ENCODE peak calls at places on chromosome 7, in seven cellular contexts. I is RCC 7860; S is HFFc6; L is stimulated activated CD8-positive, alpha-beta memory T cell treated with anti-CD3 and anti-CD28 coated beads, Interleukin-7, amount 100 ng/mL, for 48 hours; E is epithelial cell of esophagus; O is head of caudate nucleus; U is DMS53. Q is an unnamed sample.

GRCh38 chr7:12111461-12112405 is 99.4 kb upstream of the TMEM106B start:
- DNase-seq in I (no peak), S (no peak), L (no peak), E (peak), O (no peak), U (peak), Q (peak)

GRCh38 chr7:137879357-137880158 is 32.8 kb upstream of the DGKI start:
- DNase-seq in I (no peak), S (peak), L (no peak), E (peak), O (peak), U (no peak), Q (peak)

GRCh38 chr7:30731619-30732018 is 20.3 kb upstream of the INMT start:
- DNase-seq in I (no peak), S (no peak), L (no peak), E (no peak), O (no peak), U (no peak), Q (no peak)

GRCh38 chr7:94396044-94396443 is 1.3 kb downstream of the COL1A2 start:
- DNase-seq in I (no peak), S (peak), L (no peak), E (no peak), O (no peak), U (no peak), Q (peak)

GRCh38 chr7:44760034-44760580 is 11.5 kb downstream of the ZMIZ2 start:
- DNase-seq in I (no peak), S (no peak), L (no peak), E (no peak), O (no peak), U (no peak), Q (no peak)

GRCh38 chr7:143046334-143046935 is 5.7 kb upstream of the OR6V1 start:
- DNase-seq in I (no peak), S (no peak), L (no peak), E (no peak), O (no peak), U (no peak), Q (no peak)

GRCh38 chr7:45021604-45022296 is 21.7 kb downstream of the CCM2 start:
- DNase-seq in I (peak), S (peak), L (no peak), E (peak), O (peak), U (no peak), Q (no peak)

GRCh38 chr7:41886257-41886905 is 183.5 kb upstream of the INHBA start:
- DNase-seq in I (peak), S (peak), L (no peak), E (peak), O (no peak), U (no peak), Q (no peak)

GRCh38 chr7:127879942-127880341 is 151.3 kb downstream of the LRRC4 start:
- DNase-seq in I (no peak), S (no peak), L (no peak), E (no peak), O (no peak), U (no peak), Q (no peak)

GRCh38 chr7:105776068-105776790 is 100.2 kb downstream of the ATXN7L1 start:
- DNase-seq in I (peak), S (peak), L (no peak), E (peak), O (no peak), U (peak), Q (peak)

GRCh38 chr7:28686418-28686800 is 271.7 kb downstream of the TRIL start:
- DNase-seq in I (peak), S (peak), L (no peak), E (peak), O (peak), U (peak), Q (peak)

GRCh38 chr7:33903770-33904679 is 1.3 kb upstream of the BMPER start:
- DNase-seq in I (no peak), S (peak), L (no peak), E (peak), O (peak), U (peak), Q (peak)

GRCh38 chr7:12152196-12152918 is 58.7 kb upstream of the TMEM106B start:
- DNase-seq in I (no peak), S (no peak), L (no peak), E (no peak), O (no peak), U (no peak), Q (no peak)

GRCh38 chr7:150939052-150939810 is 38.9 kb downstream of the KCNH2 start:
- DNase-seq in I (no peak), S (no peak), L (no peak), E (no peak), O (no peak), U (no peak), Q (no peak)

GRCh38 chr7:2893411-2893861 is 49.3 kb upstream of the GNA12 start:
- DNase-seq in I (no peak), S (no peak), L (peak), E (no peak), O (no peak), U (no peak), Q (no peak)

GRCh38 chr7:112554591-112554990 is 73.8 kb downstream of the LSMEM1 start:
- DNase-seq in I (no peak), S (peak), L (no peak), E (no peak), O (no peak), U (no peak), Q (no peak)

GRCh38 chr7:106415433-106415832 is 130.7 kb upstream of the NAMPT start:
- DNase-seq in I (no peak), S (no peak), L (no peak), E (no peak), O (no peak), U (no peak), Q (no peak)

GRCh38 chr7:100472121-100472851 is 6.7 kb downstream of the TSC22D4 start:
- DNase-seq in I (no peak), S (no peak), L (no peak), E (no peak), O (no peak), U (no peak), Q (no peak)

GRCh38 chr7:88243345-88243909 is 23.6 kb upstream of the SRI start:
- DNase-seq in I (peak), S (peak), L (no peak), E (peak), O (no peak), U (peak), Q (peak)

GRCh38 chr7:1210979-1211608 is 21.6 kb upstream of the UNCX start:
- DNase-seq in I (no peak), S (no peak), L (no peak), E (no peak), O (no peak), U (no peak), Q (no peak)

GRCh38 chr7:23467731-23468720 is 2.3 kb downstream of the IGF2BP3 start:
- DNase-seq in I (peak), S (peak), L (no peak), E (peak), O (no peak), U (peak), Q (peak)

GRCh38 chr7:26291699-26292538 is at the start of gene SNX10:
- DNase-seq in I (peak), S (no peak), L (peak), E (peak), O (peak), U (peak), Q (peak)